ENCODE peak calls at places on chromosomes 2 and 18, in five cellular contexts. H is H9, W is trophoblast cell, M is mesendoderm, G is neuronal stem cell. Y is an unnamed sample.

GRCh38 chr18:76405761-76406356 is 89.2 kb downstream of the ZNF516 start:
- DNase-seq in H (peak; percentile 84), W (peak; percentile 34), M (peak; percentile 85), G (peak; percentile 32), Y (peak; percentile 30)

GRCh38 chr18:5842653-5843052 is 52.7 kb downstream of the TMEM200C start:
- DNase-seq in H (no peak), W (no peak), M (peak; percentile 27), G (no peak), Y (no peak)

GRCh38 chr2:203886579-203887230 is 19.1 kb downstream of the CTLA4 start:
- DNase-seq in H (no peak), W (no peak), M (no peak), G (no peak), Y (no peak)

GRCh38 chr2:16400127-16400623 is 265.5 kb downstream of the CYRIA start:
- DNase-seq in H (no peak), W (no peak), M (no peak), G (no peak), Y (no peak)

GRCh38 chr2:150977296-150977695 is 284.4 kb downstream of the RBM43 start:
- DNase-seq in H (peak; percentile 33), W (peak; percentile 25), M (peak; percentile 75), G (no peak), Y (no peak)

GRCh38 chr18:24797987-24798386 is 337.6 kb downstream of the HRH4 start:
- DNase-seq in H (no peak), W (no peak), M (no peak), G (no peak), Y (no peak)

GRCh38 chr2:16031848-16032159 is 91.5 kb downstream of the MYCN start:
- DNase-seq in H (no peak), W (no peak), M (no peak), G (no peak), Y (no peak)

GRCh38 chr2:70525032-70525431 is 28.6 kb downstream of the TGFA start:
- DNase-seq in H (no peak), W (no peak), M (no peak), G (no peak), Y (no peak)

GRCh38 chr2:118658581-118659248 is 188.7 kb downstream of the EN1 start:
- DNase-seq in H (no peak), W (no peak), M (no peak), G (no peak), Y (no peak)

GRCh38 chr2:130390460-130391057 is 34.7 kb downstream of the PTPN18 start:
- DNase-seq in H (no peak), W (no peak), M (no peak), G (no peak), Y (no peak)

GRCh38 chr2:45263147-45263546 is 253.9 kb upstream of the SIX2 start:
- DNase-seq in H (no peak), W (no peak), M (peak; percentile 89), G (no peak), Y (no peak)

GRCh38 chr2:45261746-45262145 is 252.5 kb upstream of the SIX2 start:
- DNase-seq in H (no peak), W (no peak), M (no peak), G (no peak), Y (no peak)

GRCh38 chr2:45265336-45265735 is 256.1 kb upstream of the SIX2 start:
- DNase-seq in H (no peak), W (no peak), M (no peak), G (no peak), Y (no peak)

GRCh38 chr2:45267062-45267702 is 257.9 kb upstream of the SIX2 start:
- DNase-seq in H (no peak), W (no peak), M (no peak), G (no peak), Y (no peak)

DNA sequence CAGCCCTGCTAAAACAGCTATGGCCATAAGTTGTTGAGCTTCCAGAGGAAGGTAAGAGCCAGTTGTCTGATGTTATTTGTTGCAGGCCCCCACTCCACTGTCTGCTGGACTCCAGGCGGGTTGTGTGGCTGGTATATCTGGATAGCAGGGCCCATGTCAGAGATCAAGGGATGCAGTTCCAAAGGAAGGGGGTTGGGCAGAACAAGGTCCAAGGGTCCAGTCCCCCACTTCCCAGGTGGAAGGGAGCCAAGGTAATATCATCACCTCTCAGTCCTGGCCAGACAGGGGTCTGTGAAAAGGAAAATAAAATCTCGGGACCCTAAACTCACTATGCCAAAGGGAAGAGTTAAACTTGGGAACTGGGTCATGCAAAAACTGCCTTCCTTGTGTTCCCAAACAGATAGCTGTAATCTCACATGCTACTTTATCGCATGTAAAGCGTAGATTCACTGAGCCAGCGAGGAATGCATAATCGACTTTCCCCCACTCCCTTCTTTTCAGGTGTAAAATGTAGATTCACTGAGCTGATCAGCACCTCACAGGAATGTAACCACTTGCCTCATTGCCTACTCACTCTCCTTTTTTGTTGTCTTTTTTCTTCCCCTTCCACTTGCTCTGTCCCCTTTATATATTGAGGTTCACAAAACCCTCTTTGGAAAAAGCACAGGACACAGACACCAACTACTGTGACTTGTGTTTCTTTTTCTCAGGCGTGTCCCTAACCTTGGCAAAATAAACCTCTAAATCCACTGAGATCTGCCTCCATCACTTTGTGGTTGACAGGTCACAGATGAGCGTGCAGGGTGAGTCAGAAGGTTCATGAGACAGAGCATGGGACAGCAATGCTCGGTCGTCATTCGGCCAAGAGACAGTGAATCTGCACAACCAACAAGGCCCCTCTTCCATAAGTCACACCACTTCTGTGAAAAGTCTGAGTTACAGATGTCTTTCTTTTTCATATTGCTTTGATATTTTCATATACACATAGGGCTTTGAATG is 255.3 kb upstream of the SIX2 start:
- DNase-seq in H (no peak), W (no peak), M (peak; percentile 44), G (no peak), Y (peak; percentile 69)
- H3K18ac ChIP-seq in H (no peak overlapping the region), W (no peak overlapping the region), M (no peak overlapping the region), G (no peak overlapping the region), Y (no peak overlapping the region)

DNA sequence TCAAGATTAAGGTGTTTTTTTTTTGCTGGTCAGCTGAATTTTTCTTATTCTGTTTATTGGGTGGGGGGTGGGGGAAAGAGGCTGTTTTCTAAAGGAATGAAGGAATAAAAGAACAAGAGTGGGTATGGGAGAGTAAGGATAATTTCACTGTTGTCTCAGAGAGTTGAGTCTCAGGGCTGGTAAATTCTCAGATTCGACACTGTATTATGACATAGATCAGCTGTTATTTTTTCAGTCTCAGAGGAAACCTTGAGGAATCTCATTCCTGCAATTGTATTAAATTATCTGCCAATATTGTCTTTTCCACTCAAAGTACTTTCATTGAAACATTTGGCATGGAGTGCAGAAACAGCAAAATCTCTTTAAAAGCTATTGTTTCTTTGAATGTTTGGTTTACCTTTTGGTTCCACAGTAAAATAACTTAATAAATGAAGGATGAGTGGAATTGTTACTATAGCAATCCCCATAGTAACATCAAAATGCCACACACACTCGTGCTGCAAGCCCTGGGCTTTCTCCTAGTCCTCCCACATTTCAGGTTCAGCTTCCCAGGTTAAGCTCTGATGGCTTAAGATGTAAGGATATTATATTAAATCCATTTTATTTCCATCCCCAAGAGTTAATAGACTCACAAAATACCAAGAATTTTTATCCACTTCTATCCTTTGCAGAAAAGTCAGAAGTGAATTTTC is 478.7 kb upstream of the TCF4 start:
- DNase-seq in H (no peak), W (no peak), M (no peak), G (no peak), Y (no peak)
- H3K18ac ChIP-seq in H (no peak overlapping the region), W (no peak overlapping the region), M (no peak overlapping the region), G (no peak overlapping the region), Y (no peak overlapping the region)

GRCh38 chr2:205685314-205686230 is 3.3 kb downstream of the NRP2 start:
- DNase-seq in H (peak; percentile 76), W (peak; percentile 59), M (peak; percentile 89), G (no peak), Y (peak; percentile 67)
- H3K18ac ChIP-seq in H (peak overlapping the region; percentile 80), W (peak overlapping the region; percentile 50), M (peak overlapping the region; percentile 86), G (peak overlapping the region; percentile 96), Y (peak overlapping the region; percentile 76)

GRCh38 chr2:46991985-46992384 is 76.4 kb upstream of the MCFD2 start:
- DNase-seq in H (no peak), W (no peak), M (no peak), G (no peak), Y (no peak)

GRCh38 chr2:46990231-46990588 is 74.6 kb upstream of the MCFD2 start:
- DNase-seq in H (no peak), W (no peak), M (no peak), G (no peak), Y (no peak)

GRCh38 chr2:46989491-46990230 is 74.1 kb upstream of the MCFD2 start:
- DNase-seq in H (no peak), W (no peak), M (no peak), G (no peak), Y (no peak)

GRCh38 chr2:46988230-46988629 is 72.6 kb upstream of the MCFD2 start:
- DNase-seq in H (no peak), W (no peak), M (no peak), G (no peak), Y (no peak)

GRCh38 chr2:46988733-46989481 is 73.3 kb upstream of the MCFD2 start:
- DNase-seq in H (peak; percentile 53), W (no peak), M (no peak), G (no peak), Y (no peak)
- H3K18ac ChIP-seq in H (no peak overlapping the region), W (no peak overlapping the region), M (no peak overlapping the region), G (peak overlapping the region; percentile 30), Y (no peak overlapping the region)

Y was measured in IMR-90.